ENCODE peak calls at places on chromosomes 11 and 22, in seven cellular contexts. One of them, this sample, is unnamed.

GRCh38 chr11:19889531-19889930 is 176.9 kb downstream of the NAV2 start:
- DNase-seq in right atrium auricular region: no peak
- DNase-seq in endothelial cell: no peak
- DNase-seq in RWPE1: no peak
- DNase-seq in choroid plexus epithelial cell: peak
- DNase-seq in tibial artery: no peak
- DNase-seq in GM20000: no peak
- DNase-seq in this sample: no peak

GRCh38 chr11:76653674-76654309 is 16.8 kb downstream of the LRRC32 start:
- DNase-seq in right atrium auricular region: peak
- DNase-seq in endothelial cell: no peak
- DNase-seq in RWPE1: no peak
- DNase-seq in choroid plexus epithelial cell: peak
- DNase-seq in tibial artery: peak
- DNase-seq in GM20000: no peak
- DNase-seq in this sample: no peak

GRCh38 chr11:36425593-36426206 is 84.4 kb downstream of the TRAF6 start:
- DNase-seq in right atrium auricular region: no peak
- DNase-seq in endothelial cell: no peak
- DNase-seq in RWPE1: no peak
- DNase-seq in choroid plexus epithelial cell: peak
- DNase-seq in tibial artery: no peak
- DNase-seq in GM20000: no peak
- DNase-seq in this sample: no peak

GRCh38 chr11:102407901-102408300 is 44.7 kb downstream of the TMEM123 start:
- DNase-seq in right atrium auricular region: no peak
- DNase-seq in endothelial cell: no peak
- DNase-seq in RWPE1: no peak
- DNase-seq in choroid plexus epithelial cell: no peak
- DNase-seq in tibial artery: no peak
- DNase-seq in GM20000: no peak
- DNase-seq in this sample: no peak

GRCh38 chr11:13008625-13009475 is at the start of gene RASSF10:
- DNase-seq in right atrium auricular region: peak
- DNase-seq in endothelial cell: peak
- DNase-seq in RWPE1: peak
- DNase-seq in choroid plexus epithelial cell: no peak
- DNase-seq in tibial artery: no peak
- DNase-seq in GM20000: peak
- DNase-seq in this sample: peak

GRCh38 chr11:34366522-34366921 is 8.7 kb upstream of the ABTB2 start:
- DNase-seq in right atrium auricular region: no peak
- DNase-seq in endothelial cell: no peak
- DNase-seq in RWPE1: no peak
- DNase-seq in choroid plexus epithelial cell: peak
- DNase-seq in tibial artery: no peak
- DNase-seq in GM20000: peak
- DNase-seq in this sample: no peak

GRCh38 chr11:126799974-126800373 is 200.6 kb downstream of the KIRREL3 start:
- DNase-seq in right atrium auricular region: no peak
- DNase-seq in endothelial cell: no peak
- DNase-seq in RWPE1: no peak
- DNase-seq in choroid plexus epithelial cell: no peak
- DNase-seq in tibial artery: no peak
- DNase-seq in GM20000: no peak
- DNase-seq in this sample: no peak

GRCh38 chr22:38943181-38943580 is 14.2 kb upstream of the APOBEC3A start:
- DNase-seq in right atrium auricular region: no peak
- DNase-seq in endothelial cell: no peak
- DNase-seq in RWPE1: no peak
- DNase-seq in choroid plexus epithelial cell: no peak
- DNase-seq in tibial artery: peak
- DNase-seq in GM20000: no peak
- DNase-seq in this sample: peak

GRCh38 chr11:120388261-120388660 is 52.0 kb downstream of the ARHGEF12 start:
- DNase-seq in right atrium auricular region: no peak
- DNase-seq in endothelial cell: no peak
- DNase-seq in RWPE1: no peak
- DNase-seq in choroid plexus epithelial cell: no peak
- DNase-seq in tibial artery: no peak
- DNase-seq in GM20000: no peak
- DNase-seq in this sample: no peak

GRCh38 chr11:70460959-70461358 is 62.6 kb downstream of the CTTN start:
- DNase-seq in right atrium auricular region: no peak
- DNase-seq in endothelial cell: no peak
- DNase-seq in RWPE1: no peak
- DNase-seq in choroid plexus epithelial cell: no peak
- DNase-seq in tibial artery: no peak
- DNase-seq in GM20000: no peak
- DNase-seq in this sample: peak

GRCh38 chr11:76658231-76658630 is 12.3 kb downstream of the LRRC32 start:
- DNase-seq in right atrium auricular region: no peak
- DNase-seq in endothelial cell: no peak
- DNase-seq in RWPE1: no peak
- DNase-seq in choroid plexus epithelial cell: no peak
- DNase-seq in tibial artery: peak
- DNase-seq in GM20000: no peak
- DNase-seq in this sample: no peak

GRCh38 chr22:31329453-31330215 is 16.5 kb downstream of the PATZ1 start:
- DNase-seq in right atrium auricular region: no peak
- DNase-seq in endothelial cell: no peak
- DNase-seq in RWPE1: no peak
- DNase-seq in choroid plexus epithelial cell: peak
- DNase-seq in tibial artery: no peak
- DNase-seq in GM20000: no peak
- DNase-seq in this sample: no peak

GRCh38 chr11:57704932-57705331 is 7.1 kb downstream of the MED19 start:
- DNase-seq in right atrium auricular region: no peak
- DNase-seq in endothelial cell: no peak
- DNase-seq in RWPE1: no peak
- DNase-seq in choroid plexus epithelial cell: no peak
- DNase-seq in tibial artery: no peak
- DNase-seq in GM20000: no peak
- DNase-seq in this sample: no peak

GRCh38 chr11:77084581-77085191 is 17.9 kb downstream of the CAPN5 start:
- DNase-seq in right atrium auricular region: no peak
- DNase-seq in endothelial cell: no peak
- DNase-seq in RWPE1: no peak
- DNase-seq in choroid plexus epithelial cell: no peak
- DNase-seq in tibial artery: peak
- DNase-seq in GM20000: no peak
- DNase-seq in this sample: no peak

GRCh38 chr11:60457576-60457975 is 1.9 kb downstream of the MS4A1 start:
- DNase-seq in right atrium auricular region: no peak
- DNase-seq in endothelial cell: no peak
- DNase-seq in RWPE1: no peak
- DNase-seq in choroid plexus epithelial cell: no peak
- DNase-seq in tibial artery: no peak
- DNase-seq in GM20000: peak
- DNase-seq in this sample: no peak

GRCh38 chr11:61694971-61695706 is 14.9 kb downstream of the DAGLA start:
- DNase-seq in right atrium auricular region: peak
- DNase-seq in endothelial cell: no peak
- DNase-seq in RWPE1: no peak
- DNase-seq in choroid plexus epithelial cell: no peak
- DNase-seq in tibial artery: peak
- DNase-seq in GM20000: no peak
- DNase-seq in this sample: peak
- TF ChIP-seq CTCF in right atrium auricular region: no peak
- TF ChIP-seq CTCF in endothelial cell: no peak
- TF ChIP-seq CTCF in RWPE1: no peak
- TF ChIP-seq CTCF in choroid plexus epithelial cell: peak
- TF ChIP-seq CTCF in tibial artery: no peak
- TF ChIP-seq CTCF in GM20000: no peak
- TF ChIP-seq CTCF in this sample: peak

DNA sequence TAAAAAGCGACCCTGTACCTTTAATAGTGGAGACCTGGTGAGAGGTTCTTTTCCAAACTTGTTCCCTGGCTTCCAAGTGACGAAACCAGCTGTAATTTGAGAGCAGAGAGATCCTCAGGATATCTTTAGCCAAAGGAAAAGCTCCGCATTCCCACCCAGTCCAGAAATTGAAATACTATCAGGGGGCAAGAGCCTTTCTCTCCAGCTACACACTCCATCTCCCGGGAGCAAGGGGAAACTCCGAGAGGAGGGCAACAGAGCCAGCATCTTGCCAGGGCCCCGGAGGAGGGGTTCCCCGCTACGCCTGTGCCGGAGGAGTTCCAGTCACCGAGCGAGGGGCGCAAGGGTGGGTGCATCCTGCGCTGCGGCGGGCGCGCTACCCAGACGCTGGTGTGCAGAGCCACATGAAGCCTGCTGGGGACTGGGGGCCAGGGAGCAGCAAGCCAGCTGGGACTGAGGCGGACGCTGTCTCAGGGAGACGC is at the start of gene FIBIN:
- DNase-seq in right atrium auricular region: no peak
- DNase-seq in endothelial cell: peak
- DNase-seq in RWPE1: peak
- DNase-seq in choroid plexus epithelial cell: peak
- DNase-seq in tibial artery: peak
- DNase-seq in GM20000: no peak
- DNase-seq in this sample: peak
- TF ChIP-seq CTCF in right atrium auricular region: no peak
- TF ChIP-seq CTCF in endothelial cell: no peak
- TF ChIP-seq CTCF in RWPE1: no peak
- TF ChIP-seq CTCF in choroid plexus epithelial cell: peak
- TF ChIP-seq CTCF in tibial artery: no peak
- TF ChIP-seq CTCF in GM20000: no peak
- TF ChIP-seq CTCF in this sample: no peak

GRCh38 chr11:63769044-63769718 is 606 bp upstream of the ZFTA start:
- DNase-seq in right atrium auricular region: peak
- DNase-seq in endothelial cell: peak
- DNase-seq in RWPE1: peak
- DNase-seq in choroid plexus epithelial cell: peak
- DNase-seq in tibial artery: peak
- DNase-seq in GM20000: peak
- DNase-seq in this sample: peak

GRCh38 chr11:63767415-63768231 is 952 bp downstream of the ZFTA start:
- DNase-seq in right atrium auricular region: peak
- DNase-seq in endothelial cell: peak
- DNase-seq in RWPE1: peak
- DNase-seq in choroid plexus epithelial cell: peak
- DNase-seq in tibial artery: peak
- DNase-seq in GM20000: peak
- DNase-seq in this sample: peak

GRCh38 chr11:63766501-63767270 is 1.9 kb downstream of the ZFTA start:
- DNase-seq in right atrium auricular region: no peak
- DNase-seq in endothelial cell: no peak
- DNase-seq in RWPE1: no peak
- DNase-seq in choroid plexus epithelial cell: no peak
- DNase-seq in tibial artery: no peak
- DNase-seq in GM20000: peak
- DNase-seq in this sample: peak

GRCh38 chr11:63769719-63770443 is 1.3 kb upstream of the ZFTA start:
- DNase-seq in right atrium auricular region: no peak
- DNase-seq in endothelial cell: no peak
- DNase-seq in RWPE1: no peak
- DNase-seq in choroid plexus epithelial cell: peak
- DNase-seq in tibial artery: no peak
- DNase-seq in GM20000: no peak
- DNase-seq in this sample: peak

GRCh38 chr11:63768232-63769043 is at the start of gene ZFTA:
- DNase-seq in right atrium auricular region: no peak
- DNase-seq in endothelial cell: peak
- DNase-seq in RWPE1: peak
- DNase-seq in choroid plexus epithelial cell: peak
- DNase-seq in tibial artery: peak
- DNase-seq in GM20000: peak
- DNase-seq in this sample: peak
- TF ChIP-seq CTCF in right atrium auricular region: peak
- TF ChIP-seq CTCF in endothelial cell: peak
- TF ChIP-seq CTCF in RWPE1: peak
- TF ChIP-seq CTCF in choroid plexus epithelial cell: peak
- TF ChIP-seq CTCF in tibial artery: peak
- TF ChIP-seq CTCF in GM20000: peak
- TF ChIP-seq CTCF in this sample: peak

DNA sequence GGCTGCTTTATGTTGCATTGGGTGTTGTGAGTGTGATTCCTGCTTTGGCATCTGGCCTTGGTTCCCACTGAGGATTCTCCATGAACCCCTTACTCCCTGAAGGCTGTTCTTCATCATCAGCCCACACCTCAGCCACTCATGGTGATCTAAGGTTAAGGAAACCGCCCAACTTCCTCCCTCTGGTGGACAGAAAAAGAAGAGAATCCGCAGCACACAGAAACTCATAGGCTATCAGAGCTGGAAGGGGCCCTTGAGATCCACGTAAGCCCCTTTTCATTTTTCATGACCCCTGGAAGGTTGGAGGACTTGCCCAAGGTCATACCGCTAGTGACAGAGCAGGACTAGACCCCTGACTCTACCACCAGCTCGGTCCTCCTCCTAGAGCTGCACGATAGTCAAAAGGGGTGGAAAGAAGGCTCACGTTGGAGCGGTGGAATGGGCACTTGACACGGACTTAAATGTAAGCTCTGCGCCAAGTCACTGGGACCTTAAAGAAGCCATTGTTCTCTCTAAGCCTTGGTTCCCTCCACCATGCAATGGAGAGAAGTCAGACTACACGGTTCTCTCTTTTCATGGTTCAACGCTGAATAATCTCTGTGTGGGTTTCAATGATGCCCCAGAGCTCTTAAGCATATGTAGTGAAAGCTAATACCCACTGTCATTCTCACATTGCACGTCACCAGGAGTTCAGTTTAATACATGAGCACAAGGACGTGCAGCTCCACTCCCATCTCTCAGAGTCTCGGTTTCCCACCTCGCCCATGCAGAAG is 83.6 kb upstream of the CRTAM start:
- DNase-seq in right atrium auricular region: no peak
- DNase-seq in endothelial cell: peak
- DNase-seq in RWPE1: no peak
- DNase-seq in choroid plexus epithelial cell: peak
- DNase-seq in tibial artery: no peak
- DNase-seq in GM20000: peak
- DNase-seq in this sample: peak
- TF ChIP-seq CTCF in right atrium auricular region: no peak
- TF ChIP-seq CTCF in endothelial cell: peak
- TF ChIP-seq CTCF in RWPE1: no peak
- TF ChIP-seq CTCF in choroid plexus epithelial cell: peak
- TF ChIP-seq CTCF in tibial artery: peak
- TF ChIP-seq CTCF in GM20000: peak
- TF ChIP-seq CTCF in this sample: peak

GRCh38 chr11:134245434-134245833 is 7.7 kb downstream of the THYN1 start:
- DNase-seq in right atrium auricular region: no peak
- DNase-seq in endothelial cell: no peak
- DNase-seq in RWPE1: no peak
- DNase-seq in choroid plexus epithelial cell: no peak
- DNase-seq in tibial artery: no peak
- DNase-seq in GM20000: no peak
- DNase-seq in this sample: no peak

GRCh38 chr11:134246100-134246499 is 7.1 kb downstream of the THYN1 start:
- DNase-seq in right atrium auricular region: no peak
- DNase-seq in endothelial cell: no peak
- DNase-seq in RWPE1: no peak
- DNase-seq in choroid plexus epithelial cell: no peak
- DNase-seq in tibial artery: no peak
- DNase-seq in GM20000: no peak
- DNase-seq in this sample: no peak

GRCh38 chr11:134243913-134244312 is 9.2 kb downstream of the THYN1 start:
- DNase-seq in right atrium auricular region: no peak
- DNase-seq in endothelial cell: no peak
- DNase-seq in RWPE1: no peak
- DNase-seq in choroid plexus epithelial cell: no peak
- DNase-seq in tibial artery: no peak
- DNase-seq in GM20000: no peak
- DNase-seq in this sample: no peak

GRCh38 chr11:134246678-134247077 is 6.5 kb downstream of the THYN1 start:
- DNase-seq in right atrium auricular region: no peak
- DNase-seq in endothelial cell: no peak
- DNase-seq in RWPE1: no peak
- DNase-seq in choroid plexus epithelial cell: no peak
- DNase-seq in tibial artery: no peak
- DNase-seq in GM20000: no peak
- DNase-seq in this sample: no peak

GRCh38 chr11:134244593-134244992 is 8.6 kb downstream of the THYN1 start:
- DNase-seq in right atrium auricular region: no peak
- DNase-seq in endothelial cell: peak
- DNase-seq in RWPE1: no peak
- DNase-seq in choroid plexus epithelial cell: peak
- DNase-seq in tibial artery: no peak
- DNase-seq in GM20000: peak
- DNase-seq in this sample: peak
- TF ChIP-seq CTCF in right atrium auricular region: peak
- TF ChIP-seq CTCF in endothelial cell: peak
- TF ChIP-seq CTCF in RWPE1: peak
- TF ChIP-seq CTCF in choroid plexus epithelial cell: peak
- TF ChIP-seq CTCF in tibial artery: peak
- TF ChIP-seq CTCF in GM20000: peak
- TF ChIP-seq CTCF in this sample: peak